ENCODE peak calls at places on chromosomes 11 and 22, in six cellular contexts. E, G, Q, D, L and U are unnamed samples. For H3K36me3, the result is how much of the 10 kb centered on the place peaks cover.

GRCh38 chr22:50061824-50062355 is 3.8 kb upstream of the TTLL8 start:
- DNase-seq in E (peak), G (no peak), Q (no peak), D (no peak), L (no peak), U (peak)

GRCh38 chr11:122180435-122180834 is 64.4 kb upstream of the BLID start:
- DNase-seq in E (no peak), G (no peak), Q (no peak), D (peak), L (peak), U (no peak)

GRCh38 chr11:133272386-133272785 is 259.9 kb downstream of the OPCML start:
- DNase-seq in E (no peak), G (no peak), Q (no peak), D (no peak), L (no peak), U (no peak)

GRCh38 chr11:21810650-21811049 is 382.2 kb upstream of the ANO5 start:
- DNase-seq in E (peak), G (no peak), Q (no peak), D (peak), L (no peak), U (no peak)

GRCh38 chr22:26768986-26769385 is 111.6 kb downstream of the MIAT start:
- DNase-seq in E (no peak), G (no peak), Q (no peak), D (peak), L (peak), U (no peak)

GRCh38 chr11:104531075-104531474 is 367.1 kb upstream of the PDGFD start:
- DNase-seq in E (no peak), G (peak), Q (no peak), D (peak), L (no peak), U (no peak)

GRCh38 chr11:35418282-35418846 is 994 bp downstream of the SLC1A2 start:
- DNase-seq in E (no peak), G (no peak), Q (no peak), D (no peak), L (no peak), U (no peak)

GRCh38 chr22:38697055-38697980 is 3.4 kb downstream of the JOSD1 start:
- DNase-seq in E (no peak), G (peak), Q (no peak), D (no peak), L (peak), U (no peak)

GRCh38 chr11:130592056-130592455 is 143.6 kb downstream of the ADAMTS15 start:
- DNase-seq in E (no peak), G (no peak), Q (no peak), D (no peak), L (peak), U (no peak)

GRCh38 chr11:69718147-69718546 is 14.3 kb upstream of the FGF19 start:
- DNase-seq in E (peak), G (no peak), Q (peak), D (peak), L (peak), U (no peak)

GRCh38 chr11:43937434-43938411 is 4.7 kb upstream of the C11orf96 start:
- DNase-seq in E (no peak), G (no peak), Q (no peak), D (no peak), L (peak), U (no peak)

GRCh38 chr22:48644108-48644507 is 1183.6 kb downstream of the BRD1 start:
- DNase-seq in E (no peak), G (no peak), Q (no peak), D (peak), L (no peak), U (no peak)

GRCh38 chr22:30435674-30436126 is 10.1 kb downstream of the MTFP1 start:
- DNase-seq in E (no peak), G (peak), Q (no peak), D (peak), L (no peak), U (peak)

GRCh38 chr11:59551651-59552521 is 40.5 kb downstream of the OR4D9 start:
- DNase-seq in E (peak), G (no peak), Q (no peak), D (peak), L (peak), U (no peak)

GRCh38 chr11:57568330-57568766 is 876 bp upstream of the UBE2L6 start:
- DNase-seq in E (no peak), G (no peak), Q (no peak), D (peak), L (peak), U (no peak)

GRCh38 chr22:42879371-42880021 is 22.4 kb upstream of the ARFGAP3 start:
- DNase-seq in E (no peak), G (no peak), Q (no peak), D (no peak), L (no peak), U (no peak)

GRCh38 chr11:123532131-123532530 is 102.1 kb downstream of the GRAMD1B start:
- DNase-seq in E (no peak), G (no peak), Q (no peak), D (no peak), L (no peak), U (no peak)

GRCh38 chr11:120057595-120058581 is 80.0 kb downstream of the TRIM29 start:
- DNase-seq in E (no peak), G (peak), Q (no peak), D (no peak), L (peak), U (no peak)

GRCh38 chr22:38419864-38420172 is 35.2 kb downstream of the KCNJ4 start:
- DNase-seq in E (no peak), G (no peak), Q (no peak), D (no peak), L (no peak), U (no peak)

GRCh38 chr11:68256331-68256741 is 15.4 kb downstream of the C11orf24 start:
- DNase-seq in E (peak), G (no peak), Q (peak), D (peak), L (peak), U (no peak)

GRCh38 chr11:2528301-2529050 is 83.7 kb downstream of the KCNQ1 start:
- DNase-seq in E (peak), G (peak), Q (no peak), D (no peak), L (no peak), U (peak)

GRCh38 chr11:69999721-70000120 is 78.4 kb upstream of the ANO1 start:
- DNase-seq in E (no peak), G (peak), Q (no peak), D (no peak), L (no peak), U (no peak)

GRCh38 chr11:60500276-60500935 is 7.8 kb downstream of the MS4A12 start:
- DNase-seq in E (no peak), G (peak), Q (no peak), D (no peak), L (peak), U (no peak)

GRCh38 chr11:78040691-78041379 is 17.8 kb upstream of the KCTD14 start:
- DNase-seq in E (no peak), G (peak), Q (no peak), D (peak), L (peak), U (no peak)

GRCh38 chr11:22192642-22193347 is at the start of gene ANO5:
- DNase-seq in E (peak), G (peak), Q (peak), D (peak), L (no peak), U (peak)

GRCh38 chr11:8204596-8204995 is 35.8 kb upstream of the RIC3 start:
- DNase-seq in E (no peak), G (no peak), Q (no peak), D (no peak), L (no peak), U (no peak)

GRCh38 chr22:30362632-30363281 is 6.0 kb downstream of the CCDC157 start:
- DNase-seq in E (no peak), G (no peak), Q (no peak), D (no peak), L (no peak), U (no peak)

DNA sequence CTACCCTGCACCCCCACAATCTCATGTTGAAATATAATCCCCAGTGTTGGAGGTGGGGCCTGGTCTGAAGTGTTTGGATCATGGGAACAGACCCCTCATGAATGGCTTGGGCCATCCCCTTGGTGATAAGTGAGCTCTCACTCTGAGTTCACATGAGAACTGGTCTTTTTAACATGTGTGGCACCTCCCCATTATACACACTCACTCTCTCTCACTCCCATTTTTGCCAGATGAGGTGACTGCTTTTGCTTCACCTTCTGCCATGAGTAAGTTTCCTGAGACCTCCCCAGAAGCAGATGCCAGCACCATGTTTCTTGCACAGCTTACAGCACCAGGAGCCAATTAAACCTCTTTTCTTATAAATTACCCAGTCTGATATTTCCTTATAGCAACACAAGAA is 32.1 kb upstream of the DRD2 start:
- DNase-seq in E (no peak), G (no peak), Q (no peak), D (no peak), L (no peak), U (no peak)
- H3K36me3 ChIP-seq in E (under half), G (under half), Q (under half), D (under half), L (under half), U (under half)

DNA sequence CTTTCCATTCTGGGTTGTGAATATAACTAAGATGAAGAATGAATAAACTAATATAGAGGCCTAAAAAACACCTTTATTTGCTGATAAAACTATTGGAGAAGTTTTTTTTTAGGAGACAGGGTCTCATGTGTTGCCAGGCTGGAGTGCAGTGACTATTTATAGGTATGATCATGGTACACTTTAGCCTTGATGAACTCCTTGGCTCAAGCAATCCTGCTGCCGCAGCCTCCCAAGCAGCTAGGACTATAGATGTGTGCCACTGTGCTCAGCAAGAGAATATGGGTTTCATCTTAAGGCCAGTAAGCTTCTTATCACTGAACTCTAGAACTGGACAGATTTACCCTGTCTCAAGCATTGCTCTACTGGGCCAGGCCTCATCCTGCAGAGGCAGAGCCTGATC is 26.6 kb downstream of the CCDC90B start:
- DNase-seq in E (no peak), G (no peak), Q (no peak), D (no peak), L (no peak), U (no peak)
- H3K36me3 ChIP-seq in E (under half), G (under half), Q (half or more), D (under half), L (under half), U (under half)

DNA sequence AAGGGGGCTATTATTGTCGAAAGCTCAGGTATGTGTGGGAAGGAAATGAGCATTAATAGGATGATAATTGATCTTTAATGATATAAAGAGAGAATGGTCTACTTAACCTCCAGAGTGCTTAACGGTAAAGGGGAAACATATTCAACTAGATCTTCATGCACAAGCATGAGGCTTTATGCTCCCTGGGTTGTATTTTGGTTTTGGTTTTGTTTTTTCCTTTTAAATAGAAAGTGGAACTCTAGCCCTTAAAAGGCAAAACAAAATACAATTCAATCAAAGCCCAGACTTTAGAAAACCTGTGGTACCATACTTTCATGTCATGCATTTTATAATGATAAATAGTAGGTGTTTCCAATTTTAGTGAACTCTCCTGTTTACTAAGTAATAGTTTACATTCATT is 622.7 kb downstream of the METTL15 start:
- DNase-seq in E (no peak), G (no peak), Q (no peak), D (no peak), L (no peak), U (no peak)
- H3K36me3 ChIP-seq in E (under half), G (under half), Q (under half), D (under half), L (under half), U (under half)

GRCh38 chr11:65857500-65858353 is at the start of gene CFL1:
- DNase-seq in E (peak), G (peak), Q (peak), D (peak), L (peak), U (peak)

GRCh38 chr11:65854871-65855837 is 2.8 kb downstream of the CFL1 start:
- DNase-seq in E (no peak), G (no peak), Q (no peak), D (peak), L (no peak), U (no peak)

GRCh38 chr11:65858354-65859133 is 564 bp upstream of the CFL1 start:
- DNase-seq in E (no peak), G (no peak), Q (no peak), D (no peak), L (no peak), U (no peak)

GRCh38 chr11:65855927-65856363 is 2.0 kb downstream of the CFL1 start:
- DNase-seq in E (no peak), G (peak), Q (no peak), D (peak), L (no peak), U (no peak)

GRCh38 chr11:65856689-65857499 is 1.1 kb downstream of the CFL1 start:
- DNase-seq in E (peak), G (peak), Q (peak), D (peak), L (peak), U (peak)
- H3K36me3 ChIP-seq in E (under half), G (under half), Q (half or more), D (under half), L (half or more), U (under half)

GRCh38 chr11:30432716-30433115 is 109.8 kb downstream of the ARL14EP start:
- DNase-seq in E (no peak), G (no peak), Q (no peak), D (no peak), L (no peak), U (no peak)
- H3K36me3 ChIP-seq in E (under half), G (under half), Q (under half), D (under half), L (under half), U (under half)

DNA sequence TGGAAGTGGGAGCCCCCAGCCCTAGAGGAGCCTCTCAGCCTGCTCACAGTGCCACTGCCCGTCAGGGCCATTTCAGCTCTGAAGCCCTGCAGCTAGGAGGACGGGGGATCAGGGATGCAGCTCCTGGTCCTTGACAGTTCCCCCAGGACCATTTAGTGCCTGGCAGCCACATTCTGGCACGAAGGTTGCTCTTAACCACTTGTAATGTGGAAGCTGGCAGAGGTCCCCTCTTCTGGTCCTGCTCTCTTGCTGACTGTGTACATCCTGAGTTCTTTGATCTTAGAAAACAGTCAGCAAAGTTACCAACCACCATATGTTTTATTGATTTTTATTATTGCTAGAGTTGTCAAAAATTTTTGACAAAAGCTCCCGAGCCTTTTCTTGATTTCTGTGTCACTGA is 44.2 kb downstream of the CABIN1 start:
- DNase-seq in E (no peak), G (no peak), Q (no peak), D (no peak), L (no peak), U (no peak)
- H3K36me3 ChIP-seq in E (under half), G (under half), Q (half or more), D (half or more), L (under half), U (under half)

GRCh38 chr11:47488111-47488510 is 39.2 kb upstream of the RAPSN start:
- DNase-seq in E (no peak), G (peak), Q (no peak), D (no peak), L (no peak), U (no peak)
- H3K36me3 ChIP-seq in E (half or more), G (under half), Q (under half), D (half or more), L (under half), U (under half)

GRCh38 chr11:18479063-18479462 is 23.4 kb downstream of the LDHAL6A start:
- DNase-seq in E (no peak), G (no peak), Q (no peak), D (no peak), L (no peak), U (no peak)
- H3K36me3 ChIP-seq in E (half or more), G (under half), Q (half or more), D (under half), L (under half), U (under half)

GRCh38 chr22:24077416-24077815 is 66.3 kb downstream of the CABIN1 start:
- DNase-seq in E (no peak), G (no peak), Q (no peak), D (no peak), L (no peak), U (no peak)
- H3K36me3 ChIP-seq in E (under half), G (under half), Q (under half), D (under half), L (under half), U (under half)

DNA sequence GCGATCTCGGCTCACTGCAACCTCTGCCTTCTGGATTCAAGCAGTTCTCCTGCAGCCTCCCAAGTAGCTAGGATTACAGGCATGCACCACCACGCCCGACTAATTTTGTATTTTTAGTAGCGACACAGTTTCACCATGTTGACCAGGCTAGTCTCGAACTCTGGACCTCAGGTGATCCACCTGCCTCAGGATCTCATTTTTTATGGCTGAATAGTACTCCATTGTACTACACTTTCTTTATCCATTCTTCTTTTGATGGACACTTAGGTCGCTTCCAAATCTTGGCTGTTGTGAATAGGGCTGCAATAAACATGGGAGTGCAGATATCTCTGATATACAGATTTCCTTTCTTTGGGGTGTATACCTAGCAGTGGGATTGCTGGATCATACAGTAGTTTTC is 20.8 kb downstream of the XRCC6 start:
- DNase-seq in E (no peak), G (no peak), Q (no peak), D (no peak), L (no peak), U (no peak)
- H3K36me3 ChIP-seq in E (half or more), G (under half), Q (half or more), D (half or more), L (half or more), U (under half)